ENCODE peak calls at places on chromosomes 16 and 17, in four cellular contexts. One of them, this sample, is unnamed.

GRCh38 chr17:78412403-78412802 is 34.0 kb downstream of the PGS1 start:
- DNase-seq in stomach: no peak
- DNase-seq in tibial nerve: no peak
- DNase-seq in lower leg skin: no peak
- DNase-seq in this sample: no peak

GRCh38 chr17:42670199-42670924 is 6.4 kb downstream of the PLEKHH3 start:
- DNase-seq in stomach: no peak
- DNase-seq in tibial nerve: no peak
- DNase-seq in lower leg skin: no peak
- DNase-seq in this sample: no peak

GRCh38 chr17:42700890-42701289 is 18.6 kb downstream of the CNTNAP1 start:
- DNase-seq in stomach: no peak
- DNase-seq in tibial nerve: no peak
- DNase-seq in lower leg skin: no peak
- DNase-seq in this sample: no peak

GRCh38 chr16:57530531-57531252 is 5.7 kb downstream of the CCDC102A start:
- DNase-seq in stomach: no peak
- DNase-seq in tibial nerve: no peak
- DNase-seq in lower leg skin: peak
- DNase-seq in this sample: no peak

GRCh38 chr16:54199486-54200160 is 87.0 kb downstream of the IRX3 start:
- DNase-seq in stomach: no peak
- DNase-seq in tibial nerve: no peak
- DNase-seq in lower leg skin: peak
- DNase-seq in this sample: no peak

GRCh38 chr17:50638572-50638850 is 3.8 kb downstream of the ABCC3 start:
- DNase-seq in stomach: no peak
- DNase-seq in tibial nerve: no peak
- DNase-seq in lower leg skin: no peak
- DNase-seq in this sample: no peak

GRCh38 chr16:47387026-47387734 is 73.7 kb downstream of the ITFG1 start:
- DNase-seq in stomach: no peak
- DNase-seq in tibial nerve: no peak
- DNase-seq in lower leg skin: no peak
- DNase-seq in this sample: no peak

GRCh38 chr17:79707931-79708891 is 22.5 kb upstream of the ENPP7 start:
- DNase-seq in stomach: peak
- DNase-seq in tibial nerve: peak
- DNase-seq in lower leg skin: peak
- DNase-seq in this sample: peak

GRCh38 chr16:4693296-4693955 is at the start of gene NUDT16L1:
- DNase-seq in stomach: peak
- DNase-seq in tibial nerve: peak
- DNase-seq in lower leg skin: peak
- DNase-seq in this sample: peak

GRCh38 chr17:3754458-3755334 is 31.0 kb downstream of the HASPIN start:
- DNase-seq in stomach: peak
- DNase-seq in tibial nerve: no peak
- DNase-seq in lower leg skin: peak
- DNase-seq in this sample: peak

GRCh38 chr16:23519282-23519681 is 9.0 kb upstream of the GGA2 start:
- DNase-seq in stomach: no peak
- DNase-seq in tibial nerve: no peak
- DNase-seq in lower leg skin: no peak
- DNase-seq in this sample: no peak

GRCh38 chr17:79562117-79562805 is 48.6 kb downstream of the RBFOX3 start:
- DNase-seq in stomach: no peak
- DNase-seq in tibial nerve: no peak
- DNase-seq in lower leg skin: no peak
- DNase-seq in this sample: no peak

GRCh38 chr17:73591278-73592078 is 52.8 kb downstream of the SDK2 start:
- DNase-seq in stomach: no peak
- DNase-seq in tibial nerve: no peak
- DNase-seq in lower leg skin: no peak
- DNase-seq in this sample: no peak

GRCh38 chr17:77674358-77674757 is 284.1 kb upstream of the TNRC6C start:
- DNase-seq in stomach: no peak
- DNase-seq in tibial nerve: no peak
- DNase-seq in lower leg skin: no peak
- DNase-seq in this sample: no peak

GRCh38 chr17:21282231-21282630 is 2.3 kb upstream of the MAP2K3 start:
- DNase-seq in stomach: no peak
- DNase-seq in tibial nerve: no peak
- DNase-seq in lower leg skin: peak
- DNase-seq in this sample: no peak

GRCh38 chr17:56292628-56293027 is 139.4 kb downstream of the ANKFN1 start:
- DNase-seq in stomach: no peak
- DNase-seq in tibial nerve: no peak
- DNase-seq in lower leg skin: no peak
- DNase-seq in this sample: no peak

GRCh38 chr17:77772461-77772897 is 186.0 kb upstream of the TNRC6C start:
- DNase-seq in stomach: peak
- DNase-seq in tibial nerve: peak
- DNase-seq in lower leg skin: peak
- DNase-seq in this sample: peak

GRCh38 chr16:56679813-56680212 is 2.5 kb upstream of the MT1X start:
- DNase-seq in stomach: no peak
- DNase-seq in tibial nerve: no peak
- DNase-seq in lower leg skin: no peak
- DNase-seq in this sample: no peak

DNA sequence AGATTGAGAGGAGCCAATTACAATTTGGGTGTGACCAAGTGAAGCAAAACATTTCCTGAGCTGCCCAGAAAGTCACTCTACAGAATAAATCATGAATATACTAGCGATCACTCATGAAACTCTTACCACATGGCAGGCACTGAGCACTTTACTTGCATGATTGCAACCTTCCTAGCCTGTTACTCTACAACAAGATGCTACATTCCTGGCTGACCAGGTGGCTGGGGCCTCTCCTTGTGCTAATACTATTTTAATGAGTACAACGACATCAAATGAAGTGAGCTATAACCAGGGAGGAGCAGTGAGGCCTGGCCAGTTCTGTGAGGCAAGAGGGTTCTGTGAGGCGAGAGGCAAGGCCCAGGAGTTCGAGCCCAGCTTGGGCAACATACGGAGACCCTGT is 75.2 kb downstream of the CPPED1 start:
- DNase-seq in stomach: no peak
- DNase-seq in tibial nerve: no peak
- DNase-seq in lower leg skin: no peak
- DNase-seq in this sample: no peak
- TF ChIP-seq CTCF in stomach: no peak
- TF ChIP-seq CTCF in tibial nerve: no peak
- TF ChIP-seq CTCF in lower leg skin: no peak
- TF ChIP-seq CTCF in this sample: no peak

GRCh38 chr16:8194795-8195194 is 395.5 kb downstream of the TMEM114 start:
- DNase-seq in stomach: no peak
- DNase-seq in tibial nerve: no peak
- DNase-seq in lower leg skin: no peak
- DNase-seq in this sample: peak
- TF ChIP-seq CTCF in stomach: no peak
- TF ChIP-seq CTCF in tibial nerve: no peak
- TF ChIP-seq CTCF in lower leg skin: no peak
- TF ChIP-seq CTCF in this sample: peak

GRCh38 chr16:29192329-29193247 is 207.7 kb downstream of the LAT start:
- DNase-seq in stomach: no peak
- DNase-seq in tibial nerve: no peak
- DNase-seq in lower leg skin: peak
- DNase-seq in this sample: no peak
- TF ChIP-seq CTCF in stomach: no peak
- TF ChIP-seq CTCF in tibial nerve: no peak
- TF ChIP-seq CTCF in lower leg skin: no peak
- TF ChIP-seq CTCF in this sample: no peak

GRCh38 chr17:16285646-16286008 is 67.6 kb downstream of the CENPV start:
- DNase-seq in stomach: no peak
- DNase-seq in tibial nerve: no peak
- DNase-seq in lower leg skin: no peak
- DNase-seq in this sample: no peak

GRCh38 chr17:16283705-16284104 is 66.7 kb downstream of the PIGL start:
- DNase-seq in stomach: no peak
- DNase-seq in tibial nerve: no peak
- DNase-seq in lower leg skin: no peak
- DNase-seq in this sample: no peak

GRCh38 chr17:16286947-16287562 is 66.2 kb downstream of the CENPV start:
- DNase-seq in stomach: no peak
- DNase-seq in tibial nerve: peak
- DNase-seq in lower leg skin: peak
- DNase-seq in this sample: no peak

GRCh38 chr17:16287563-16288027 is 65.7 kb downstream of the CENPV start:
- DNase-seq in stomach: peak
- DNase-seq in tibial nerve: peak
- DNase-seq in lower leg skin: no peak
- DNase-seq in this sample: no peak

DNA sequence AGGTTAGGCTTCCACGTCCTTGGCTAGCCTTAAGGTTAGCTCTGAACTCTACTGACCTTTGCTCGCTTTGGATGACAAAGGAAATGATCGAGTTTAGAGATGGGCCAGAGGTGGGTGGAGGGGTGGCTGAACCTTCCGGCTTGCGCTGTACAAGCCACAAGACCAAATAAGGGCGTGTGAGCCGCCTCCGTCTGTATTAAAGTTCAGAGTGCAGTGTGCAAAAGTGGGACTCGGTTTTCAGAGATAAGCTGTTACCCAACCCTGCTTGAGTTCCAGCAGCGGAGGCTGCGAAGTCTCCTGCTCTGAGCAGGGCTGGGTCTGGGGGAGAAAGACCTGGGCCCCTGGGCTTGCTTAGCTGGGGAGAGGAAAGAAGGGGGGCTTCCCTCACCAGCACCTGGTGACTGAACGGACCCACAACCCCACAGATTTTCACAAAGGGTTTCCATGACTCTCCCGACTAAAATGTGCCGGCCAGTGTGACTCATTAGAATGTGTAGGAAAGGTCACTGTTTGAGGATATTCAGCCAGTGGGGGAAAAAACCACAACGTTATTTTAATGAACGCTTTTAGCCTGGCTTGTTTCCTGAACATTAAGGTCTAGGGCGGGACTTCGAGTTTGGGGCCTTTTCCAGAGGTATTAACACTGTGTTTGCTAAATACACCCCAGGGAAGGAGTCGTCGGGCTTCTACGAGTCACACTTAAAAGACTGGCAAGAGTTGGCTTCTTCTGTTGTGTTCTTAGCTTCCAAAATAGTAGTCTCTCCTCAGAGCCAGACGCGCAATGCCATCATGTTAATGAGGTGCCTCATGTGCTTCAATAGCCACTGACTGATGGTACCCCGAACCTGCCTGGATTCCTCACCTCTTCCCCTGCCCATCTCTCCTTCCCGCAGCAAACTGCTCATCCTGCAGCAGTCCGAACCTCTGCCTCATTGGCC is 67.0 kb downstream of the CENPV start:
- DNase-seq in stomach: peak
- DNase-seq in tibial nerve: peak
- DNase-seq in lower leg skin: peak
- DNase-seq in this sample: peak
- TF ChIP-seq CTCF in stomach: no peak
- TF ChIP-seq CTCF in tibial nerve: no peak
- TF ChIP-seq CTCF in lower leg skin: no peak
- TF ChIP-seq CTCF in this sample: no peak

GRCh38 chr17:40123811-40124114 is 2.0 kb downstream of the MSL1 start:
- DNase-seq in stomach: no peak
- DNase-seq in tibial nerve: no peak
- DNase-seq in lower leg skin: no peak
- DNase-seq in this sample: no peak

GRCh38 chr17:40122944-40123810 is 1.4 kb downstream of the MSL1 start:
- DNase-seq in stomach: no peak
- DNase-seq in tibial nerve: peak
- DNase-seq in lower leg skin: no peak
- DNase-seq in this sample: peak

GRCh38 chr17:40121191-40121885 is 433 bp upstream of the MSL1 start:
- DNase-seq in stomach: no peak
- DNase-seq in tibial nerve: peak
- DNase-seq in lower leg skin: no peak
- DNase-seq in this sample: peak

GRCh38 chr17:40121886-40122465 is at the start of gene MSL1:
- DNase-seq in stomach: peak
- DNase-seq in tibial nerve: peak
- DNase-seq in lower leg skin: peak
- DNase-seq in this sample: peak

GRCh38 chr17:40122466-40122943 is 734 bp downstream of the MSL1 start:
- DNase-seq in stomach: no peak
- DNase-seq in tibial nerve: no peak
- DNase-seq in lower leg skin: peak
- DNase-seq in this sample: peak
- TF ChIP-seq CTCF in stomach: no peak
- TF ChIP-seq CTCF in tibial nerve: no peak
- TF ChIP-seq CTCF in lower leg skin: no peak
- TF ChIP-seq CTCF in this sample: no peak

GRCh38 chr17:76153640-76154039 is 12.6 kb upstream of the FOXJ1 start:
- DNase-seq in stomach: no peak
- DNase-seq in tibial nerve: peak
- DNase-seq in lower leg skin: peak
- DNase-seq in this sample: no peak
- TF ChIP-seq CTCF in stomach: peak
- TF ChIP-seq CTCF in tibial nerve: no peak
- TF ChIP-seq CTCF in lower leg skin: no peak
- TF ChIP-seq CTCF in this sample: peak

DNA sequence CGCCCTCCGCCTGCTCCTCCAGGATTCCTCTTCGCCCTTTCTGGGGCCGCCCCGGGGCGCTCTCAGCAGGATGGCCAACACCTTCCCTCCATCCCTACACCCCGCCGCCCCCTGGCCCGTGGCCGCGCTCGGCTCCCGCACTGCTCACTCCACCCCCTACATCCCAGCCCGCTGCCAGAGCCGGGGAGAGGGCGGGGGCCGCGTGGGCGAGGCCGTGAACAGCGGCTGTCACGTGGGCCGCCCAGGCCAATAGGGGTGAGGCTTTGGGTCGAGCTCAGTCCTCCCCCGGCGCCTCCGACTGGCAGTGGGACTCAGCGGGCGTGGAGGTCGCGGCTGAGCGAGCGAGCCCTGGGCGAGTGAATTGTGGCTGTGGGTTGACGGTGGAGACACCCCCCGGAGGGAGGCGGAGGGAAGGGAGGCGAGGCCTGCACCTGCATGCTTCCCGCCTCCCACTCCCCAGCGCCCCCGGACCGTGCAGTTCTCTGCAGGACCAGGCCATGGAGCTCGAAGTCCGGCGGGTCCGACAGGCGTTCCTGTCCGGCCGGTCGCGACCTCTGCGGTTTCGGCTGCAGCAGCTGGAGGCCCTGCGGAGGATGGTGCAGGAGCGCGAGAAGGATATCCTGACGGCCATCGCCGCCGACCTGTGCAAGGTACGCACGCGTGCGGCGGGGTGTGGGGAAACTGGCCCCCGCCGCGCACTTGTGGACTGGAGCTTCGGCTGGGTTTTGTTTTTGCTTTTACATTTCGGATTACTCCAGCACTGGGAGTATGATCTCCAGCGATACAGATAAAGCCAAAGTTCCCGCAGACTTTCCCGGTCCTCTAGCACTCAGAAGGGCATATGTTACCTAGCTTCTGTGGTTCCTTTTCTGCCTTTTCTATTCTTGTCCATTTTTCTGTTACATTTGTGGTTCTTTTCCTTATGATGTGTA is at the start of gene ALDH3A2:
- DNase-seq in stomach: peak
- DNase-seq in tibial nerve: peak
- DNase-seq in lower leg skin: peak
- DNase-seq in this sample: peak
- TF ChIP-seq CTCF in stomach: peak
- TF ChIP-seq CTCF in tibial nerve: peak
- TF ChIP-seq CTCF in lower leg skin: no peak
- TF ChIP-seq CTCF in this sample: no peak